ENCODE peak calls at places on chromosomes 16 and 17, in nine cellular contexts. B is CD8-positive, alpha-beta memory T cell; P is adrenal gland; T is cardiac muscle cell; C is left lung; K is neuronal stem cell; W is A549; F is right lobe of liver; H is aorta. M is an unnamed sample.
A peak's percentile ranks its signal among the peaks of the same experiment; 100 is the strongest.

GRCh38 chr17:40074175-40074512 is 11.4 kb downstream of the THRA start:
- DNase-seq in P (no peak), W (no peak), T (no peak), C (no peak), B (no peak), F (no peak), K (no peak), H (no peak), M (no peak)

GRCh38 chr17:69342896-69343644 is 16.1 kb upstream of the ABCA5 start:
- DNase-seq in B (no peak), K (no peak), W (no peak), H (no peak), P (no peak), C (no peak), T (no peak), F (no peak), M (no peak)

GRCh38 chr17:3693829-3694231 is 2.1 kb downstream of the P2RX5 start:
- DNase-seq in F (no peak), H (peak; percentile 33), B (peak; percentile 32), P (no peak), C (no peak), K (no peak), T (no peak), W (no peak), M (no peak)

GRCh38 chr16:67546091-67546501 is 16.2 kb upstream of the CTCF start:
- DNase-seq in H (no peak), P (no peak), W (no peak), K (no peak), F (no peak), T (no peak), B (no peak), C (no peak), M (no peak)

GRCh38 chr17:79340286-79340685 is 265.7 kb downstream of the ENGASE start:
- DNase-seq in C (peak; percentile 8), H (peak; percentile 20), P (no peak), B (no peak), T (no peak), F (no peak), W (no peak), K (no peak), M (no peak)

GRCh38 chr16:56525154-56525720 is 5.4 kb upstream of the BBS2 start:
- DNase-seq in H (no peak), K (no peak), B (no peak), W (no peak), T (peak; percentile 50), F (no peak), C (no peak), P (no peak), M (no peak)

GRCh38 chr16:64687796-64688195 is 434.1 kb downstream of the CDH11 start:
- DNase-seq in W (no peak), F (no peak), H (no peak), P (no peak), C (no peak), T (no peak), K (no peak), B (no peak), M (no peak)

GRCh38 chr17:1967092-1967662 is 58.0 kb downstream of the RTN4RL1 start:
- DNase-seq in F (no peak), T (no peak), B (no peak), K (no peak), H (no peak), W (no peak), P (no peak), C (no peak), M (peak; percentile 33)

GRCh38 chr17:32894245-32894644 is 17.3 kb upstream of the MYO1D start:
- DNase-seq in P (no peak), H (no peak), K (no peak), T (no peak), C (no peak), W (no peak), B (no peak), F (no peak), M (no peak)

GRCh38 chr17:6061290-6061689 is 8.9 kb upstream of the WSCD1 start:
- DNase-seq in P (peak; percentile 94), C (no peak), H (no peak), K (no peak), F (no peak), B (no peak), T (peak; percentile 19), W (peak; percentile 82), M (no peak)

GRCh38 chr16:87538160-87538559 is 45.3 kb upstream of the ZCCHC14 start:
- DNase-seq in C (no peak), T (no peak), K (no peak), P (no peak), H (no peak), F (no peak), B (no peak), W (no peak), M (no peak)

GRCh38 chr16:2686912-2687507 is 4.7 kb downstream of the KCTD5 start:
- DNase-seq in T (no peak), K (no peak), P (no peak), H (peak; percentile 72), C (peak; percentile 90), B (no peak), F (peak; percentile 49), W (no peak), M (no peak)

GRCh38 chr17:40819528-40820125 is 2.8 kb downstream of the KRT10 start:
- DNase-seq in W (peak; percentile 21), T (peak; percentile 27), P (peak; percentile 16), B (no peak), C (no peak), F (no peak), K (no peak), H (no peak), M (no peak)

GRCh38 chr17:20073056-20073979 is 64.2 kb downstream of the SPECC1 start:
- DNase-seq in K (no peak), T (peak; percentile 84), W (no peak), B (peak; percentile 34), F (no peak), C (peak; percentile 87), H (peak; percentile 85), P (peak; percentile 33), M (no peak)

DNA sequence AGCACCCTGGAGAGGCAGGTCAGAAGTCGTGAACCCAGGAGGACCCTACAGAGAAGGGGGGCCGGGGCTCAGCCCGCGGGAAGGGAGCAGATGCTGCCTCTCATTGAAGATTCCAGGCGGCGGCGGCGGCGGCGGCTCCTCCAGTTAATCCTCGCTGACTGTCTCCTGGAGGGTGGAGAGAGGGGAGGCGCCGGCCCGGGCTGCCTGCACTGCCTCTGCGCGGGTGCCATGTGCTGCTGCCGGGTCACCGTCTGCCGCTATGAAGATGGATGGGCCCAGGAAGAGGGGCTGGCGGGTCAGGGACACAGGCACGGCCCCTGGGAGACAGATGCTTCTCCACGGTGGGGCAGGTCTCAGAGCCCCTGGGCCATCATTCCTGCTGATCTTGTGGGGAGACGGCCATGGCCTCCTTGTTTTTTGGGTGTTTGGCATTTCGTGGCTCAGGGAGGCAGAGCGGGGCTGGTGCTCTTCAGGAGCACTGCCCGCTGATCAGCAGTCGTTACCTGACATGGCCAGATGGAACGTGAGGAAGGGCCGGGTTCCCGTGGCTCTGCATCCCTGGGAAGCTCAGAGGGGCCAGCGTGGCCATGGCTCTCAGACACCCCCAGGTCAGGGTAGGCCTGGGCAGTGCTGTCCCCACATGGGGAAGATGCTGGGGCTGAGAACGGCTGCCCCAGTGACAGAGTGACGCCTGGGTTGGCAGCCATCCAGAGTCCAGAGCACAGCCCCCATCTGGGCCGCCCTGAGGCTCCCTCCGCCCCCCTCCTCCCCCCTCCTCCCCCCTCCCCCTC is 36.1 kb downstream of the GINS2 start:
- DNase-seq in B (no peak), F (no peak), C (peak; percentile 81), K (no peak), W (peak; percentile 25), P (peak; percentile 90), H (peak; percentile 89), T (peak; percentile 54), M (no peak)
- H3K27ac ChIP-seq in B (no peak overlapping the region), F (no peak overlapping the region), C (no peak overlapping the region), K (peak overlapping the region; percentile 57), W (no peak overlapping the region), P (peak overlapping the region; percentile 95), H (no peak overlapping the region), T (peak overlapping the region; percentile 77), M (no peak overlapping the region)

GRCh38 chr16:83958137-83958810 is 5.2 kb downstream of the OSGIN1 start:
- DNase-seq in C (peak; percentile 69), B (no peak), T (no peak), K (no peak), H (no peak), F (no peak), P (peak; percentile 71), W (no peak), M (no peak)

GRCh38 chr16:83955218-83956130 is 2.4 kb downstream of the OSGIN1 start:
- DNase-seq in B (no peak), C (peak; percentile 62), H (no peak), P (peak; percentile 45), F (no peak), W (no peak), T (peak; percentile 36), K (no peak), M (no peak)

GRCh38 chr16:83956336-83957289 is 3.6 kb downstream of the OSGIN1 start:
- DNase-seq in B (peak; percentile 46), T (peak; percentile 83), W (peak; percentile 68), H (peak; percentile 95), P (peak; percentile 86), F (peak; percentile 83), C (peak; percentile 95), K (peak; percentile 72), M (peak; percentile 83)

GRCh38 chr16:83958842-83959565 is 6.0 kb downstream of the OSGIN1 start:
- DNase-seq in F (no peak), H (no peak), W (no peak), K (no peak), C (peak; percentile 47), T (no peak), B (no peak), P (no peak), M (no peak)

GRCh38 chr16:83957296-83957855 is 4.3 kb downstream of the OSGIN1 start:
- DNase-seq in F (no peak), T (no peak), K (no peak), B (no peak), W (no peak), P (no peak), C (peak; percentile 60), H (no peak), M (no peak)
- H3K27ac ChIP-seq in F (no peak overlapping the region), T (no peak overlapping the region), K (no peak overlapping the region), B (no peak overlapping the region), W (no peak overlapping the region), P (peak overlapping the region; percentile 99), C (no peak overlapping the region), H (no peak overlapping the region), M (no peak overlapping the region)

GRCh38 chr16:75307506-75307905 is 56.1 kb upstream of the BCAR1 start:
- DNase-seq in T (no peak), F (no peak), C (no peak), H (no peak), W (no peak), B (no peak), K (no peak), P (no peak), M (no peak)
- H3K27ac ChIP-seq in T (no peak overlapping the region), F (peak overlapping the region; percentile 81), C (no peak overlapping the region), H (no peak overlapping the region), W (peak overlapping the region; percentile 96), B (no peak overlapping the region), K (no peak overlapping the region), P (no peak overlapping the region), M (no peak overlapping the region)

DNA sequence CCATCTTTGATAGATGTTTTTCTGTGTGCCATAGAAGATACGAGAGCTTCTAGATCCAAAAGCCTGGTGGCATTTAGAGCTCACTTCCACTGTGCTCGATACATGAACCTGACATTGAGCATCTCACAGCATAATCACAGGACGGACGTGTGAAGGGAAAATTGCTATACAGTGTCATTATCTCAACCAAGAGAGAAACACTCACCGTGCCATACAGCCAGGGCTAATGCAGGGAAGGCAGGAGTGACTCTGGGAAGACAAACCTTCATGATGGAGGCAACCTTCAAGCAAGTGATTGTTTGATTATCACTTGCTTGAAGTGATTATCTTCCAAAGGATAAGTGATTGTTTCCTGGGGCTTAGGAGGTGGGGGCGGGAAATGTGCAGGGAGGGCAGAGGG is 218.2 kb upstream of the HSBP1 start:
- DNase-seq in B (no peak), T (no peak), P (no peak), H (no peak), C (no peak), W (no peak), F (no peak), K (no peak), M (no peak)
- H3K27ac ChIP-seq in B (no peak overlapping the region), T (no peak overlapping the region), P (no peak overlapping the region), H (no peak overlapping the region), C (no peak overlapping the region), W (no peak overlapping the region), F (no peak overlapping the region), K (no peak overlapping the region), M (no peak overlapping the region)